ENCODE peak calls at places on chromosomes 1 and 21, in eight cellular contexts. U, S, P, W, C, Z, I and G are unnamed samples.

GRCh38 chr1:114219247-114219872 is 65.7 kb upstream of the SYT6 start:
- DNase-seq in U (no peak), S (no peak), P (no peak), W (no peak), C (no peak), Z (no peak), I (no peak), G (peak; percentile 32)

GRCh38 chr1:28510350-28511223 is 4.7 kb downstream of the RCC1 start:
- DNase-seq in U (no peak), S (no peak), P (no peak), W (peak; percentile 75), C (no peak), Z (no peak), I (no peak), G (no peak)

GRCh38 chr1:154304664-154305337 is 16.1 kb upstream of the AQP10 start:
- DNase-seq in U (no peak), S (no peak), P (no peak), W (no peak), C (no peak), Z (no peak), I (no peak), G (no peak)

GRCh38 chr1:147720557-147720956 is 39.8 kb downstream of the GJA5 start:
- DNase-seq in U (no peak), S (no peak), P (no peak), W (no peak), C (no peak), Z (no peak), I (no peak), G (no peak)

GRCh38 chr1:4020411-4020810 is 120.3 kb upstream of the C1orf174 start:
- DNase-seq in U (no peak), S (no peak), P (no peak), W (no peak), C (no peak), Z (no peak), I (no peak), G (no peak)

GRCh38 chr1:247324913-247325312 is 6.8 kb downstream of the ZNF496 start:
- DNase-seq in U (no peak), S (no peak), P (no peak), W (no peak), C (no peak), Z (no peak), I (no peak), G (no peak)

GRCh38 chr1:24416666-24417391 is 1.2 kb downstream of the NIPAL3 start:
- DNase-seq in U (no peak), S (no peak), P (no peak), W (peak; percentile 28), C (no peak), Z (no peak), I (peak; percentile 96), G (no peak)

GRCh38 chr1:206559661-206559995 is 52.3 kb downstream of the RASSF5 start:
- DNase-seq in U (no peak), S (no peak), P (no peak), W (no peak), C (no peak), Z (no peak), I (no peak), G (no peak)

GRCh38 chr1:193264313-193265065 is 78.1 kb upstream of the B3GALT2 start:
- DNase-seq in U (no peak), S (no peak), P (no peak), W (no peak), C (no peak), Z (no peak), I (no peak), G (no peak)

GRCh38 chr1:175771301-175771700 is 27.9 kb upstream of the TNR start:
- DNase-seq in U (no peak), S (no peak), P (no peak), W (no peak), C (no peak), Z (no peak), I (no peak), G (no peak)

GRCh38 chr1:162019436-162019835 is 4.2 kb downstream of the OLFML2B start:
- DNase-seq in U (no peak), S (no peak), P (no peak), W (no peak), C (no peak), Z (no peak), I (no peak), G (no peak)

GRCh38 chr1:150875197-150876110 is 945 bp downstream of the ARNT start:
- DNase-seq in U (no peak), S (no peak), P (no peak), W (peak; percentile 41), C (no peak), Z (no peak), I (no peak), G (peak; percentile 21)

GRCh38 chr1:198656500-198656932 is 17.7 kb downstream of the PTPRC start:
- DNase-seq in U (peak; percentile 16), S (no peak), P (peak; percentile 32), W (peak; percentile 30), C (no peak), Z (peak; percentile 55), I (no peak), G (no peak)

GRCh38 chr1:174818951-174819350 is 180.8 kb upstream of the CACYBP start:
- DNase-seq in U (no peak), S (no peak), P (no peak), W (no peak), C (no peak), Z (no peak), I (no peak), G (no peak)

GRCh38 chr1:22886211-22886610 is 86.5 kb downstream of the LACTBL1 start:
- DNase-seq in U (no peak), S (no peak), P (no peak), W (no peak), C (no peak), Z (no peak), I (peak; percentile 81), G (no peak)

GRCh38 chr21:32359719-32360260 is 33.0 kb downstream of the URB1 start:
- DNase-seq in U (no peak), S (peak; percentile 45), P (no peak), W (peak; percentile 36), C (no peak), Z (no peak), I (no peak), G (no peak)

GRCh38 chr1:27330786-27331185 is 8.8 kb downstream of the TMEM222 start:
- DNase-seq in U (no peak), S (no peak), P (no peak), W (no peak), C (no peak), Z (no peak), I (no peak), G (no peak)

GRCh38 chr1:13908128-13908527 is 208.1 kb downstream of the PRDM2 start:
- DNase-seq in U (no peak), S (no peak), P (no peak), W (no peak), C (no peak), Z (no peak), I (no peak), G (no peak)

GRCh38 chr1:91884459-91885290 is 1.3 kb downstream of the TGFBR3 start:
- DNase-seq in U (no peak), S (no peak), P (no peak), W (no peak), C (peak; percentile 20), Z (no peak), I (no peak), G (peak; percentile 40)

GRCh38 chr1:51189421-51190073 is 46.5 kb upstream of the RNF11 start:
- DNase-seq in U (peak; percentile 18), S (peak; percentile 34), P (no peak), W (peak; percentile 82), C (peak; percentile 47), Z (no peak), I (no peak), G (peak; percentile 73)

GRCh38 chr1:24963099-24963872 is 33.2 kb upstream of the RUNX3 start:
- DNase-seq in U (no peak), S (no peak), P (no peak), W (no peak), C (no peak), Z (no peak), I (no peak), G (no peak)

GRCh38 chr1:13947658-13948057 is 247.7 kb downstream of the PRDM2 start:
- DNase-seq in U (no peak), S (no peak), P (no peak), W (no peak), C (no peak), Z (no peak), I (no peak), G (no peak)